ENCODE peak calls at places on chromosome 3, in seven cellular contexts. R is HCT116, C is H1, K is HepG2, Q is SK-N-SH, N is GM12878, Z is K562. X is an unnamed sample.

GRCh38 chr3:188489639-188490405 is 335.9 kb downstream of the LPP start:
- DNase-seq in Z (no peak), N (no peak), K (no peak), C (no peak), R (no peak), Q (no peak), X (no peak)

GRCh38 chr3:146117406-146118285 is 43.3 kb downstream of the PLOD2 start:
- DNase-seq in R (no peak), K (no peak), Z (no peak), Q (no peak), C (no peak), N (no peak), X (no peak)

GRCh38 chr3:109118584-109118983 is 650 bp upstream of the MORC1 start:
- DNase-seq in K (no peak), C (no peak), R (no peak), Q (no peak), N (no peak), Z (no peak), X (no peak)

GRCh38 chr3:100553618-100554372 is 55.6 kb upstream of the ADGRG7 start:
- DNase-seq in R (no peak), Z (no peak), N (no peak), Q (no peak), C (no peak), K (no peak), X (no peak)

GRCh38 chr3:47406762-47407149 is 25.9 kb downstream of the PTPN23 start:
- DNase-seq in R (no peak), K (no peak), C (no peak), Q (no peak), N (no peak), Z (no peak), X (no peak)

GRCh38 chr3:126266850-126267168 is 86.4 kb upstream of the ALDH1L1 start:
- DNase-seq in K (no peak), Z (no peak), R (no peak), N (no peak), Q (no peak), C (no peak), X (no peak)

GRCh38 chr3:101725192-101725889 is 927 bp downstream of the CEP97 start:
- DNase-seq in Z (peak), Q (peak), C (no peak), R (no peak), N (no peak), K (no peak), X (no peak)

GRCh38 chr3:21942328-21942727 is 191.3 kb upstream of the ZNF385D start:
- DNase-seq in Z (no peak), R (no peak), N (no peak), Q (no peak), K (no peak), C (no peak), X (no peak)

GRCh38 chr3:40997711-40998519 is 201.4 kb upstream of the CTNNB1 start:
- DNase-seq in C (no peak), Z (no peak), R (no peak), K (no peak), Q (peak), N (no peak), X (no peak)

GRCh38 chr3:151356791-151357460 is 27.6 kb upstream of the P2RY13 start:
- DNase-seq in R (no peak), C (no peak), N (no peak), Z (no peak), K (no peak), Q (peak), X (no peak)

GRCh38 chr3:30750967-30751366 is 143.5 kb downstream of the GADL1 start:
- DNase-seq in Z (no peak), K (no peak), C (no peak), R (no peak), N (no peak), Q (no peak), X (no peak)

GRCh38 chr3:167866321-167866720 is 130.8 kb downstream of the SERPINI1 start:
- DNase-seq in Z (no peak), K (no peak), N (no peak), C (no peak), R (no peak), Q (no peak), X (no peak)

GRCh38 chr3:106025151-106025722 is 156.4 kb upstream of the CBLB start:
- DNase-seq in Z (no peak), K (no peak), Q (peak), C (no peak), N (no peak), R (no peak), X (peak)

GRCh38 chr3:46449755-46450552 is 14.8 kb downstream of the LTF start:
- DNase-seq in Z (peak), N (no peak), K (no peak), R (peak), C (no peak), Q (peak), X (peak)

GRCh38 chr3:171871392-171872274 is 28.5 kb downstream of the TMEM212 start:
- DNase-seq in C (no peak), K (no peak), R (no peak), Z (no peak), N (no peak), Q (no peak), X (no peak)

GRCh38 chr3:145820175-145820574 is 340.8 kb downstream of the PLOD2 start:
- DNase-seq in K (no peak), Q (no peak), C (no peak), N (no peak), Z (no peak), R (no peak), X (no peak)

GRCh38 chr3:173410836-173411235 is 13.3 kb downstream of the NLGN1 start:
- DNase-seq in Z (no peak), Q (no peak), K (no peak), C (no peak), R (no peak), N (no peak), X (no peak)

GRCh38 chr3:128800241-128801187 is 74.5 kb downstream of the RAB7A start:
- DNase-seq in Q (no peak), K (no peak), R (no peak), N (no peak), C (no peak), Z (no peak), X (no peak)

GRCh38 chr3:84547971-84548970 is 410.5 kb upstream of the CADM2 start:
- DNase-seq in C (peak), N (no peak), Z (no peak), Q (peak), R (no peak), K (peak), X (peak)

GRCh38 chr3:196163687-196164493 is 47.3 kb downstream of the ZDHHC19 start:
- DNase-seq in R (no peak), N (no peak), Z (peak), K (peak), C (no peak), Q (peak), X (peak)

GRCh38 chr3:4546346-4547178 is 53.4 kb downstream of the ITPR1 start:
- DNase-seq in Z (no peak), K (no peak), R (no peak), C (no peak), Q (no peak), N (no peak), X (no peak)

GRCh38 chr3:187828571-187829452 is 83.5 kb upstream of the BCL6 start:
- DNase-seq in R (no peak), N (peak), Z (no peak), K (peak), Q (no peak), C (no peak), X (no peak)

GRCh38 chr3:114722530-114722929 is 424.6 kb downstream of the ZBTB20 start:
- DNase-seq in C (no peak), N (no peak), Q (no peak), K (no peak), Z (no peak), R (no peak), X (no peak)

GRCh38 chr3:33145221-33145900 is 31.5 kb downstream of the CRTAP start:
- DNase-seq in N (no peak), C (no peak), Q (no peak), K (no peak), Z (no peak), R (no peak), X (no peak)

GRCh38 chr3:13301295-13301987 is 118.7 kb downstream of the NUP210 start:
- DNase-seq in C (peak), Q (no peak), K (peak), Z (peak), N (peak), R (peak), X (no peak)

GRCh38 chr3:12990306-12990705 is 82.9 kb downstream of the IQSEC1 start:
- DNase-seq in N (no peak), Q (no peak), R (no peak), Z (no peak), C (no peak), K (no peak), X (no peak)

GRCh38 chr3:140198242-140198641 is 263.3 kb downstream of the CLSTN2 start:
- DNase-seq in R (no peak), Q (no peak), N (no peak), C (no peak), K (no peak), Z (no peak), X (no peak)

GRCh38 chr3:140219923-140220452 is 285.0 kb downstream of the CLSTN2 start:
- DNase-seq in C (no peak), N (no peak), Q (no peak), Z (no peak), K (no peak), R (no peak), X (no peak)

GRCh38 chr3:50003216-50003615 is 63.3 kb downstream of the RBM6 start:
- DNase-seq in R (no peak), C (no peak), N (no peak), Q (no peak), Z (no peak), K (no peak), X (no peak)

GRCh38 chr3:33792167-33792892 is 6.1 kb upstream of the PDCD6IP start:
- DNase-seq in C (no peak), N (no peak), Z (no peak), R (no peak), Q (no peak), K (no peak), X (no peak)

GRCh38 chr3:13509066-13509815 is 29.1 kb downstream of the HDAC11 start:
- DNase-seq in Z (no peak), K (no peak), C (no peak), R (no peak), N (no peak), Q (no peak), X (no peak)

GRCh38 chr3:25854214-25854613 is 64.3 kb downstream of the OXSM start:
- DNase-seq in Z (no peak), R (no peak), K (no peak), Q (no peak), N (no peak), C (no peak), X (peak)

GRCh38 chr3:42658091-42658770 is 4.7 kb downstream of the ZBTB47 start:
- DNase-seq in C (no peak), Z (no peak), N (no peak), Q (no peak), R (no peak), K (no peak), X (no peak)

GRCh38 chr3:114567774-114568173 is 273.9 kb downstream of the TIGIT start:
- DNase-seq in C (no peak), R (no peak), K (no peak), N (no peak), Q (no peak), Z (no peak), X (no peak)

GRCh38 chr3:83230376-83230775 is 1468.9 kb upstream of the GBE1 start:
- DNase-seq in Z (no peak), C (no peak), R (no peak), K (no peak), N (no peak), Q (no peak), X (no peak)

GRCh38 chr3:156892701-156893100 is 66.5 kb downstream of the LEKR1 start:
- DNase-seq in R (peak), K (peak), Q (no peak), Z (no peak), C (no peak), N (no peak), X (peak)

GRCh38 chr3:136247436-136247835 is 2.7 kb upstream of the PCCB start:
- DNase-seq in C (no peak), R (no peak), Q (no peak), N (no peak), Z (no peak), K (no peak), X (no peak)
- TF ChIP-seq JUND in C (no peak), R (no peak), Q (no peak), N (no peak), Z (no peak), K (no peak), X (no peak)

DNA sequence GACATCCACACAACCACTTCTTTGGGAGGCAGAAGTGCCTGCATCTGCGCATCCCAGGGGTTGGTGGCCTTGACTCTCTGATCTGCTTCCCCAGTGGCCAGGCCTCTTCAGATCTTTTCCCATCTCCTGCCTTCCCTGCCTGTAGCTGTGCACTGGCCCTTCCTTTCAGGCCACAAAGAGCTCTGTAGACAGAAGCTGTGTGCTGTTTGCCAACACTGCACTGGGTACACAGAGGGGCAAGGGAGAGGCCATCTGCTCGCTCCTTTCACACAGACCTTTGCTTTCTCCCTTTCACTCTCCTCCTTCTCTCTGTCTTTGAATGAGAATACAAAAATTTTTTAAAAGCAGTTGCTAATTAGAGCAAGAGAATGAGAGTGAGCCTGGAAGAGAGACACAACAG is 170.8 kb downstream of the EPHB1 start:
- DNase-seq in R (no peak), C (no peak), N (no peak), Z (no peak), Q (no peak), K (no peak), X (no peak)
- TF ChIP-seq JUND in R (no peak), C (no peak), N (no peak), Z (no peak), Q (no peak), K (no peak), X (no peak)

GRCh38 chr3:182711853-182712252 is 81.5 kb upstream of the ATP11B start:
- DNase-seq in R (no peak), K (no peak), Q (no peak), Z (no peak), C (no peak), N (no peak), X (no peak)

GRCh38 chr3:182711261-182711683 is 82.0 kb upstream of the ATP11B start:
- DNase-seq in Q (no peak), C (no peak), R (no peak), N (no peak), Z (no peak), K (peak), X (no peak)

GRCh38 chr3:182709306-182709705 is 84.0 kb upstream of the ATP11B start:
- DNase-seq in K (no peak), Z (no peak), R (no peak), N (no peak), C (no peak), Q (no peak), X (peak)

GRCh38 chr3:182708810-182709209 is 84.5 kb upstream of the ATP11B start:
- DNase-seq in R (no peak), K (no peak), Z (no peak), N (no peak), Q (no peak), C (no peak), X (no peak)

GRCh38 chr3:182710557-182711157 is 82.6 kb upstream of the ATP11B start:
- DNase-seq in R (peak), Q (peak), Z (peak), C (no peak), K (peak), N (no peak), X (no peak)
- TF ChIP-seq JUND in R (no peak), Q (no peak), Z (no peak), C (no peak), K (no peak), N (no peak), X (no peak)

GRCh38 chr3:88057650-88058321 is 1.0 kb downstream of the CGGBP1 start:
- DNase-seq in C (no peak), Z (no peak), K (no peak), R (no peak), N (no peak), Q (no peak), X (peak)
- TF ChIP-seq JUND in C (no peak), Z (no peak), K (no peak), R (no peak), N (no peak), Q (no peak), X (no peak)

GRCh38 chr3:158912188-158912587 is 110.3 kb downstream of the MFSD1 start:
- DNase-seq in K (peak), N (no peak), Z (no peak), Q (no peak), R (no peak), C (no peak), X (no peak)

GRCh38 chr3:158908187-158908762 is 106.4 kb downstream of the MFSD1 start:
- DNase-seq in K (no peak), Z (no peak), R (no peak), Q (no peak), C (no peak), N (no peak), X (no peak)

GRCh38 chr3:158912621-158913020 is 110.8 kb downstream of the MFSD1 start:
- DNase-seq in K (no peak), N (no peak), Z (no peak), C (no peak), R (no peak), Q (no peak), X (no peak)

GRCh38 chr3:158909870-158910269 is 108.0 kb downstream of the MFSD1 start:
- DNase-seq in R (no peak), N (no peak), C (no peak), Q (no peak), Z (no peak), K (no peak), X (no peak)

DNA sequence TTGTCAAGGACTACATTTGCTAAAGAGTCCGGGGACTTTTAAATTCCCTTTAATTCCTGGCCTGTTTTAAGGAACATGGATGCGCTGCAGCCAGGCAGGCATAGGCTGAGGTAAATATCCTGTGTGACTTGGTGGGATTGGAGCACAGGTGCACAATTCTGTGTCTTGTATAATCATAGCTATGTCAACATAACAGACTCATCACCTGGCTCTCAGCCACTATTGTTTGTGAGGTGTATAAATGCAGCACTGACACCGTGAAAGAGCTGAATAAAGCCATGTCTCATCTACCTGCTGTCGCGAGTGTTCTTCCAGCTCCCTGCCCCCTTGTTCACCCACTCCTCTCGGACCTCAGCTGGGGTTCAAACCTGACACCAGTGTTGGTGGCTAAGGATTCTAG is 109.7 kb downstream of the MFSD1 start:
- DNase-seq in K (no peak), Q (no peak), R (no peak), N (no peak), Z (no peak), C (no peak), X (no peak)
- TF ChIP-seq JUND in K (no peak), Q (no peak), R (no peak), N (no peak), Z (no peak), C (no peak), X (no peak)

GRCh38 chr3:51777985-51778384 is 1.1 kb downstream of the IQCF6 start:
- DNase-seq in N (no peak), R (no peak), K (no peak), C (no peak), Q (peak), Z (no peak), X (no peak)
- TF ChIP-seq JUND in N (no peak), R (no peak), K (no peak), C (no peak), Q (no peak), Z (no peak), X (no peak)

GRCh38 chr3:60803156-60803555 is 448.1 kb downstream of the FHIT start:
- DNase-seq in Z (no peak), R (no peak), K (no peak), Q (no peak), N (no peak), C (no peak), X (no peak)
- TF ChIP-seq JUND in Z (no peak), R (no peak), K (no peak), Q (no peak), N (no peak), C (no peak), X (no peak)

GRCh38 chr3:136068708-136069107 is 103.2 kb downstream of the PPP2R3A start:
- DNase-seq in C (no peak), R (no peak), N (no peak), K (no peak), Z (no peak), Q (no peak), X (no peak)
- TF ChIP-seq JUND in C (no peak), R (no peak), N (no peak), K (no peak), Z (no peak), Q (peak), X (no peak)

GRCh38 chr3:138670409-138670808 is 61.8 kb downstream of the FAIM start:
- DNase-seq in Z (no peak), R (no peak), K (no peak), N (no peak), C (no peak), Q (no peak), X (peak)

GRCh38 chr3:138673641-138674040 is 65.1 kb downstream of the FAIM start:
- DNase-seq in Q (no peak), K (peak), R (no peak), Z (no peak), C (no peak), N (no peak), X (no peak)

DNA sequence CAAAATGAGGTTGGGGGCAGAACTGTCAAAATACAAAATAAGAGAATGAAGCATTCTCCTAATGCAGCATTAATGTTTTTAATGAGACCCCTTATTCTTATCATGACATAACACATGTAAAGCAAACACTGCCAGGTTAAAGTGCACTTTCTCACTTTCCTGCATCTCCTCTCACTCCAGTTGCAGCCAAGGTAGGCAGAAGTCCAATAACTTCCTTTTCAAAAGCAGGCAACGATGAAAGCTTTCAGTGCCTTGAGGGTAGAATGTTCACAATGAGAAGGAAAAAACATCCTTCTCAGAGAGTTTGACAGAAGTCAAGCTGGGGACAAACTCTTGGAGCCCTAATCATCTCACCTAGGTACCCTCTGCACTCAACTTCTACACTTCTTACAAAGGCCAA is 59.5 kb downstream of the FAIM start:
- DNase-seq in R (no peak), K (peak), C (no peak), Z (no peak), Q (no peak), N (no peak), X (no peak)
- TF ChIP-seq JUND in R (no peak), K (no peak), C (no peak), Z (no peak), Q (no peak), N (no peak), X (no peak)

DNA sequence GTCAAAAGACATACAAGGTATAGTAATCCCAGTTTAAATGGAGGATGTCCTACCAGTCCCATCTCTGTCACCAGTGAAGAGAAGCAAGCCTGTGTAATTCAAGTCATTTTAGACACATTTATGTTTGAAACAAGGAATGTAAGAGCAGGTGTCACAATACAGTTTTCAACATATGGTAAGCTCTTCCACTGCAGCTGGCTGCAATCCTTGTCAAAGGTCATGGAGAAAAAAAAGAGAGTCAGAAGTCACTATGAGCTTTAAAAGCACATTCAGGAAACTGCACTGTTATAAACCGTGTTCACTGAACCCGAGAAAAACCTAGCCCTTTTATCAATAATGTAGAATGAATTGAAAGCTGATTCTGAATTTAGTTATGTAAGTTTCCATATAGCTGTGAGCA is 206.4 kb downstream of the NAALADL2 start:
- DNase-seq in Z (no peak), C (no peak), R (no peak), Q (no peak), N (no peak), K (no peak), X (no peak)
- TF ChIP-seq JUND in Z (no peak), C (no peak), R (no peak), Q (no peak), N (no peak), K (no peak), X (no peak)